ENCODE peak calls at places on chromosome 11, in seven cellular contexts. F is NAMALWA; L is T-cell; Z is HTR-8/SVneo; A is activated naive CD8-positive, alpha-beta T cell treated with anti-CD3 and anti-CD28 coated beads, Interleukin-2, amount 10 ng/mL, durations not matched to agents 7 days and 5 days; C is fibroblast of lung; N is right lobe of liver. G is an unnamed sample.

GRCh38 chr11:132874638-132875037 is 657.7 kb downstream of the OPCML start:
- DNase-seq in Z (peak; percentile 15), F (no peak), C (peak; percentile 84), A (no peak), N (no peak), L (no peak), G (peak; percentile 32)

GRCh38 chr11:128882451-128882850 is 8.7 kb upstream of the KCNJ5 start:
- DNase-seq in N (no peak), L (no peak), F (no peak), Z (no peak), C (no peak), A (no peak), G (no peak)

GRCh38 chr11:113345978-113346377 is 31.6 kb downstream of the TTC12 start:
- DNase-seq in A (no peak), Z (no peak), N (no peak), F (no peak), L (no peak), C (peak; percentile 27), G (no peak)

GRCh38 chr11:101867951-101868350 is 46.9 kb upstream of the CEP126 start:
- DNase-seq in N (no peak), F (no peak), L (no peak), A (no peak), C (peak; percentile 8), Z (no peak), G (no peak)

GRCh38 chr11:114291847-114292680 is 4.1 kb upstream of the NNMT start:
- DNase-seq in A (no peak), L (no peak), C (peak; percentile 71), F (no peak), Z (no peak), N (no peak), G (no peak)

GRCh38 chr11:19345848-19346681 is 105.3 kb upstream of the E2F8 start:
- DNase-seq in N (peak; percentile 47), L (no peak), F (peak; percentile 13), C (peak; percentile 23), Z (no peak), A (no peak), G (no peak)

GRCh38 chr11:6556139-6556949 is 47.1 kb downstream of the RRP8 start:
- DNase-seq in L (no peak), A (no peak), F (no peak), C (no peak), N (no peak), Z (no peak), G (no peak)

GRCh38 chr11:117016747-117017146 is 81.5 kb downstream of the SIK3 start:
- DNase-seq in C (no peak), F (no peak), A (no peak), L (no peak), N (no peak), Z (no peak), G (no peak)